ENCODE peak calls at places on chromosomes 6 and 20, in five cellular contexts. K is fibroblast of mammary gland, U is GM06990, X is fibroblast of pulmonary artery, Z is PC-9. G is an unnamed sample.

GRCh38 chr6:139764498-139764986 is 390.1 kb upstream of the CITED2 start:
- DNase-seq in Z (peak; percentile 52), X (peak; percentile 95), U (peak; percentile 20), K (peak; percentile 97), G (peak; percentile 32)

GRCh38 chr20:62688855-62689460 is 19.7 kb upstream of the NTSR1 start:
- DNase-seq in Z (no peak), U (no peak), X (no peak), K (no peak), G (no peak)

GRCh38 chr20:48897298-48898044 is 24.0 kb upstream of the ARFGEF2 start:
- DNase-seq in Z (peak; percentile 37), U (no peak), K (peak; percentile 80), X (peak; percentile 82), G (no peak)

GRCh38 chr6:42266542-42266941 is 48.9 kb upstream of the MRPS10 start:
- DNase-seq in X (no peak), U (no peak), Z (no peak), K (no peak), G (no peak)

GRCh38 chr6:151161363-151161762 is 78.4 kb upstream of the AKAP12 start:
- DNase-seq in K (no peak), X (no peak), U (no peak), Z (no peak), G (no peak)

GRCh38 chr6:35294308-35294945 is 3.2 kb upstream of the DEF6 start:
- DNase-seq in K (peak; percentile 28), X (peak; percentile 52), Z (peak; percentile 37), U (no peak), G (peak; percentile 80)

GRCh38 chr6:157490870-157491269 is 109.9 kb downstream of the ZDHHC14 start:
- DNase-seq in K (no peak), X (no peak), Z (no peak), U (no peak), G (no peak)

GRCh38 chr6:76004202-76004601 is 68.3 kb downstream of the IMPG1 start:
- DNase-seq in Z (no peak), U (no peak), X (no peak), K (no peak), G (no peak)

GRCh38 chr20:63525185-63525584 is 4.6 kb downstream of the PPDPF start:
- DNase-seq in X (no peak), Z (no peak), K (no peak), U (peak; percentile 9), G (no peak)

GRCh38 chr6:31354248-31354647 is 2.7 kb downstream of the HLA-B start:
- DNase-seq in X (no peak), U (peak; percentile 13), K (peak; percentile 5), Z (no peak), G (no peak)

GRCh38 chr20:59589051-59589450 is 15.3 kb upstream of the PHACTR3 start:
- DNase-seq in U (no peak), K (no peak), Z (no peak), X (no peak), G (no peak)

GRCh38 chr20:48326868-48327267 is 500.9 kb downstream of the PREX1 start:
- DNase-seq in Z (no peak), X (no peak), K (no peak), U (no peak), G (no peak)

GRCh38 chr6:166738778-166739654 is 112.0 kb upstream of the RPS6KA2 start:
- DNase-seq in U (no peak), X (no peak), K (no peak), Z (no peak), G (no peak)

GRCh38 chr6:149901444-149902140 is 3.7 kb upstream of the RAET1E start:
- DNase-seq in Z (no peak), X (no peak), K (no peak), U (no peak), G (no peak)

GRCh38 chr6:39206250-39206721 is 23.0 kb downstream of the KCNK5 start:
- DNase-seq in U (no peak), Z (no peak), X (no peak), K (no peak), G (no peak)

GRCh38 chr6:33620584-33621395 is at the start of gene ITPR3:
- DNase-seq in X (peak; percentile 92), Z (peak; percentile 74), K (peak; percentile 71), U (peak; percentile 95), G (peak; percentile 97)

GRCh38 chr20:63826753-63827152 is 4.3 kb downstream of the ZBTB46 start:
- DNase-seq in K (no peak), U (no peak), Z (no peak), X (no peak), G (no peak)

GRCh38 chr6:130453230-130453629 is 87.4 kb downstream of the TMEM200A start:
- DNase-seq in U (no peak), K (peak; percentile 57), Z (no peak), X (peak; percentile 45), G (no peak)

GRCh38 chr6:110180228-110181008 is at the start of gene CDC40:
- DNase-seq in U (no peak), Z (peak; percentile 47), X (no peak), K (no peak), G (peak; percentile 61)

GRCh38 chr6:158468666-158469065 is 91.2 kb upstream of the TMEM181 start:
- DNase-seq in U (no peak), Z (no peak), K (peak; percentile 40), X (no peak), G (no peak)

GRCh38 chr6:135191508-135192255 is 10.6 kb downstream of the MYB start:
- DNase-seq in K (no peak), U (no peak), Z (no peak), X (no peak), G (no peak)

GRCh38 chr6:105459884-105460283 is 57.0 kb upstream of the PREP start:
- DNase-seq in K (peak; percentile 67), U (peak; percentile 20), X (peak; percentile 70), Z (no peak), G (no peak)

GRCh38 chr6:10404799-10405524 is 9.9 kb downstream of the TFAP2A start:
- DNase-seq in U (no peak), Z (no peak), K (no peak), X (no peak), G (no peak)

GRCh38 chr6:10402648-10403311 is 12.1 kb downstream of the TFAP2A start:
- DNase-seq in K (no peak), U (no peak), X (no peak), Z (no peak), G (no peak)

GRCh38 chr6:10406556-10406955 is 8.3 kb downstream of the TFAP2A start:
- DNase-seq in K (no peak), U (no peak), Z (no peak), X (no peak), G (no peak)

GRCh38 chr6:10403385-10404106 is 11.3 kb downstream of the TFAP2A start:
- DNase-seq in X (peak; percentile 77), Z (peak; percentile 66), K (peak; percentile 62), U (no peak), G (no peak)

DNA sequence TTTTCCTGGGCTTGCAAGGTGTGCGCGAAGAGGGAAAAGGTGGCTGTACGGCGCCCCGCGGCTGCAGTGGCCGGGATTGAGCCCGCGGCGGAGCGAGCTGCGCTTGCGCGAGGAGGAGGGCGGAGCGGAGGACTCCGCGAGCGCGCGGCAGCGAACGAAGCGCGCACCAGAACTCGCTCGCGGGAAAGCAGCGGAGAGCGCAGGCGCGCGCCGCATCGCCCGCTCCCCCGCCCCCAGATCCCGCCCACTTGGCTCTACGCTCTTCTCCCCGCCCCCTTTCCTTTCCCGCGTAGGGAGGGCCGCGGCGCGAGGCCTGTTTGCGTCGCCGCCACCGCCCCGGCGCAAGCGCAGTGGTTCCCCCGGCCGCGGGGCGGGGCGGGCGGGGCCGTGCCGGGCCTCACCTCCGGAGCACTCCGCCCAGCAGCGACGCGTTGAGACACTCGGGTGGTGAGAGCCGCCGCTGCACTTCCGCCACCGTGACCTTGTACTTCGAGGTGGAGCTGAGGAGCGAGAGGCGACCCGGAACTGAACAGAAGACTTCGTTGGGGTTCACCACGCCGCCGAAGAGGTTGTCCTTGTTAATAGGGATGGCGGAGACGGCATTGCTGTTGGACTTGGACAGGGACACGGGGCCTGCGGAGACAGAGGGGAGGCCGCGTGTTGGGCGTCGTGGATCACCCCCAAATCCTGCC is 10.6 kb downstream of the TFAP2A start:
- DNase-seq in Z (peak; percentile 98), X (peak; percentile 95), U (peak; percentile 98), K (peak; percentile 85), G (peak; percentile 97)
- TF ChIP-seq CTCF in Z (peak; percentile 38), X (peak; percentile 36), U (peak; percentile 49), K (no peak), G (peak; percentile 68)

DNA sequence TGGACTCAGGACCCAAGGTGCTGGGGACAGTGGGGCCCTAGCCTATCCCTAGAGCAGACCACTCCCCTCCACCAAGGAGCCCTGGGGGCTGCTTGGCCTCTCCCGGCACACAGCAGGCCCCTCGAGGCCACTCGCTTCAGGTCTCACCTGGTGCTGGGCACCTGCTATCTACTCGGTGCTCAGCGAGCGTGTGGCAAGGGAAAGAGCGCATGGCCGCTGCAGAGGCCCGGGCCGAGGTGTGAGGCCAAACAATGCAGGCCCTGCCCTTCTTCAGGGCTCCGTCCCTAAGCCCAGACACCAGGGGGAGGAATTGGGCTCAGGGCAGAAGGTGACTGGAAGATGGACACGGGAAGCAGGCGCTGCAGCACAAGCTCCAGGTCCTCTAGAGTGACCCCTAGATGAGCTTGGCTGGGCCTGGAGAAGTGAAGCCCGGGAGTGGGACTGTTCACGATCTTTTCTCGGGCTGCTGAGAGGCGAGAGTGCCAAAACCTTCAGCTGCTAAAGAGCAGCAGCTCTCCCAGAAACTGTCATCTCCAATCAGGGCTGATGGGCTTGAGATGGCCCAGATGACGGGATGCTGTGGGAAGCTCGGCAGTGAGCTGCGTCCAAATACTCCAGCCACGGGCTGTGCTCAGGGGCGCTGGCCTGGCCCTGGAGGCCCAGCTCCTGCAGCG is 43.9 kb downstream of the APCDD1L start:
- DNase-seq in U (no peak), Z (no peak), K (peak; percentile 60), X (peak; percentile 17), G (no peak)
- TF ChIP-seq CTCF in U (no peak), Z (no peak), K (no peak), X (no peak), G (no peak)

DNA sequence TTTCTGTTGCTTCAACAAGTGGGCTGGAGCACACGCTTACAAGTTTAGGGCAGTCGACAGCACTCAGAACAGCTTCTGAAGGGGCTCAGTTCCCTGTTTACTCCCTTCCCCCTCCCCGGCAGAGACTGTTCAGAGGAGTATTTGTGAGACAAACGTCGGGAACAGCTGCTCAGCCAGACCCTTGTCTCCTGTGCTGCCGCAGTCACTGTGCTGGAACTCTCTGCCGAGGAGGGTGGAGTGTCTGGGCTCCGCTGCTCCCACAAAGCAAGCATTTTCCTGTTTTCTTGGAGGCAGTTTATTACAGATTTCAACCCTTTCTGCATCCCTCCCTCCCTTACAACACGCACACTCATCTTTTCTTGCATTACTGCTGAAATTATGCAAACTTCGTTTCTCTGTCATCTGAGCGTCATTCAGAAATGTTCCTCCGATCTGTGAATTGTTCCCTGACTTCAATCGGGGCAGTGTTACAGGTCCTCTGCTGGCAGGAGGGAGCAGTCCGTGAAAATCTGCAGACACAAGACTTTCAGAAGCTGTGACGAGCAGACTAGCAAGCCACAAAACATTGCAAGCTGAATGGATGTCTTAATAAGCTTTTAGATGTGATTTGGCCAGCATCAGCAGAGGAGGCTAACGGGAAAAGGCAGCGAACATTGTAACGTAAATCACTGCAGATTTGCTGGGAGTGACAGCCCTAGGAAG is 76.3 kb downstream of the LYRM2 start:
- DNase-seq in X (peak; percentile 6), U (no peak), Z (no peak), K (peak; percentile 2), G (no peak)
- TF ChIP-seq CTCF in X (no peak), U (no peak), Z (no peak), K (no peak), G (no peak)

DNA sequence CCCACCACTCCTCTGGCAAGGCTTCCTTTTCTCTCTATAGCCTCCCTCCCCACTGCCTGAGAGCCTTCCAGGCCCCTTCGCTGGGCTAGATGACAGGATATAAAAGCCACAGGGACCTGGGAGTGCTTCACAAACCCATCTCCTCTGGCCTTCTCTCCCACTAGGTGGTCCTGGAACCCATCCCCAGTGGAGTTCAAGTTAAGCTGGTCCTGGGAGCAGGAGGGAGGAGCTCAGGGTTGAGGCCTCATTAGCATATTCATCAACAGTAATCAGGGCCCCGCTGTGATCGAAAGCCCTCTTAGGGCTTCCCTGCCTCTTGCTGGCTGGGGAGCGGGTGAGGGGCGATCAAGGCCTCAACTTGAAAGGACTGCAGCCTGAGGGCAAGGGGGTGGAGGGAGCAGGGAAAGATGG is 9.1 kb downstream of the EBF4 start:
- DNase-seq in X (no peak), Z (no peak), K (no peak), U (no peak), G (no peak)
- TF ChIP-seq CTCF in X (no peak), Z (no peak), K (no peak), U (no peak), G (no peak)

G was measured in GM13976.